ENCODE peak calls at places on chromosome X, in six cellular contexts. A is uterus, X is heart left ventricle, B is transverse colon, I is foreskin keratinocyte, O is breast epithelium. N is an unnamed sample.

GRCh38 chrX:148784137-148784536 is 283.7 kb downstream of the AFF2 start:
- DNase-seq in A (no peak), X (no peak), B (no peak), I (no peak), O (no peak), N (no peak)

GRCh38 chrX:11664211-11664888 is 1.4 kb downstream of the ARHGAP6 start:
- DNase-seq in A (peak; percentile 28), X (no peak), B (no peak), I (no peak), O (no peak), N (no peak)

GRCh38 chrX:107716045-107716684 is 59.4 kb downstream of the TSC22D3 start:
- DNase-seq in A (no peak), X (peak; percentile 36), B (peak; percentile 28), I (no peak), O (no peak), N (peak; percentile 9)

GRCh38 chrX:22057667-22058066 is 25.5 kb downstream of the PHEX start:
- DNase-seq in A (no peak), X (no peak), B (no peak), I (no peak), O (no peak), N (no peak)

GRCh38 chrX:64975491-64975890 is 759 bp downstream of the ZC4H2 start:
- DNase-seq in A (peak; percentile 17), X (peak; percentile 5), B (peak; percentile 26), I (peak; percentile 19), O (no peak), N (peak; percentile 42)

GRCh38 chrX:38375888-38376287 is 23.5 kb downstream of the OTC start:
- DNase-seq in A (no peak), X (no peak), B (no peak), I (peak; percentile 5), O (no peak), N (no peak)

GRCh38 chrX:54181196-54181953 is 1.7 kb downstream of the FAM120C start:
- DNase-seq in A (no peak), X (no peak), B (no peak), I (peak; percentile 66), O (no peak), N (no peak)

GRCh38 chrX:72003811-72004750 is 93.4 kb downstream of the NHSL2 start:
- DNase-seq in A (no peak), X (peak; percentile 58), B (no peak), I (no peak), O (no peak), N (no peak)

GRCh38 chrX:86348669-86349068 is 200.4 kb downstream of the DACH2 start:
- DNase-seq in A (no peak), X (no peak), B (no peak), I (no peak), O (no peak), N (no peak)

GRCh38 chrX:9770319-9770718 is 4.7 kb upstream of the GPR143 start:
- DNase-seq in A (no peak), X (no peak), B (no peak), I (peak; percentile 51), O (no peak), N (no peak)

GRCh38 chrX:10189317-10190268 is 32.8 kb downstream of the CLCN4 start:
- DNase-seq in A (peak; percentile 77), X (peak; percentile 52), B (peak; percentile 79), I (peak; percentile 20), O (peak; percentile 56), N (peak; percentile 84)

GRCh38 chrX:100946521-100946920 is 17.8 kb upstream of the XKRX start:
- DNase-seq in A (no peak), X (no peak), B (no peak), I (no peak), O (no peak), N (no peak)

GRCh38 chrX:56746996-56747395 is 18.0 kb downstream of the NBDY start:
- DNase-seq in A (no peak), X (no peak), B (no peak), I (peak; percentile 80), O (no peak), N (no peak)

GRCh38 chrX:84339507-84340364 is 151.7 kb upstream of the RPS6KA6 start:
- DNase-seq in A (no peak), X (no peak), B (no peak), I (no peak), O (no peak), N (no peak)

GRCh38 chrX:14963447-14964236 is 90.4 kb downstream of the MOSPD2 start:
- DNase-seq in A (no peak), X (no peak), B (no peak), I (peak; percentile 80), O (no peak), N (no peak)

GRCh38 chrX:40719218-40719617 is 16.1 kb downstream of the MED14 start:
- DNase-seq in A (no peak), X (no peak), B (no peak), I (peak; percentile 78), O (no peak), N (no peak)

GRCh38 chrX:48068096-48068887 is 3.1 kb downstream of the ZNF630 start:
- DNase-seq in A (no peak), X (no peak), B (no peak), I (no peak), O (no peak), N (no peak)

GRCh38 chrX:48071986-48072605 is 656 bp upstream of the ZNF630 start:
- DNase-seq in A (no peak), X (no peak), B (no peak), I (no peak), O (no peak), N (no peak)

GRCh38 chrX:48076343-48076742 is 4.9 kb upstream of the ZNF630 start:
- DNase-seq in A (no peak), X (no peak), B (no peak), I (no peak), O (no peak), N (no peak)

DNA sequence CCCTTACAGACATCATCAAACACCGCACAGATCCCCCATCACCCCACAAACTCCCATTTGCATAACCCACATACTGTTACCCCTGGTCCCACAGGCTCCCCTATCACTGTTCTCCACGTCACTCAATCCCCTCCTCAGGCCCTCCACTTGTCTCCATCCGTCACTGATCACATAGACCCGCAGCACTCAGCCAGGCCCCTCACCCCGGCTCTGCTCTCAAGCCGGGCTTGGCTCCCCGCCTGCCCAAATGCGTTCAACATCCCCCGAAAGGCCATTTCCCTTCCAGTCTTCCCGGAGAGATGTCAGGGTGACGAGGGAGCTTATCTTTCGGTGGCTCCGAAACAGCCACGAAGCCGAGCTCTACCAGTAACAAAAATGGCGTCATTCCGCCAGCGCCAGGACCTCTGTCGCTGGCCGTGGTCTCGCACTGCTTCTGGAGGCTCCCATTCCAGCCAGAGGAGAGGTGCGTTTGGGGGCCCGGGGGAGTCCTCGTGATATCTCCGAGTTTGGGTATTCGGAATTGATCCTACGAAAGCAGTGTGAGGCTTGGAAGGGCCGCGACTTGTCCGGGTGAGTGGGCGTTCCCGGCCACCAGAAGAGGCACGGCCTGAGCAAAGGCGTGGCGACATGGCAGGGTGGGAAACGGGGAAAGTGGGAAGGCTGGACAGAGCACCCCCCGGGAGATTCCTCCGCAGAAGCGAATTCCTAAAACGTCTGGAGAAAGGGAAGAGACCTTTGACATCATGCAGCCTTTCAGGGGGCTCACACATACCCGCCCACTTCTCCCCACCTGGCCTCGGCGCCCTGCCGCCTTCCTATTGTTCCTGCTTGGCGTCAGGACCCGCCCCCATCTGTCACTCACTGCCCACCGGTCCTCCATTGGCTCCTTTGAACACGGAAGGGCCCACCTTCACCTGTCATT is at the start of gene ZNF630:
- DNase-seq in A (peak; percentile 79), X (peak; percentile 76), B (peak; percentile 85), I (peak; percentile 53), O (peak; percentile 68), N (peak; percentile 57)
- H3K27ac ChIP-seq in A (peak within 1 kb of the TSS; percentile 85), X (peak within 1 kb of the TSS; percentile 82), B (peak within 1 kb of the TSS; percentile 86), I (peak within 1 kb of the TSS; percentile 57), O (peak within 1 kb of the TSS; percentile 84), N (peak within 1 kb of the TSS; percentile 60)

GRCh38 chrX:24607616-24608015 is 39.5 kb downstream of the PCYT1B start:
- DNase-seq in A (no peak), X (no peak), B (no peak), I (no peak), O (no peak), N (no peak)

GRCh38 chrX:24610540-24610939 is 36.6 kb downstream of the PCYT1B start:
- DNase-seq in A (no peak), X (no peak), B (no peak), I (no peak), O (no peak), N (no peak)
- H3K27ac ChIP-seq in A (no peak overlapping the region), X (no peak overlapping the region), B (no peak overlapping the region), I (no peak overlapping the region), O (no peak overlapping the region), N (no peak overlapping the region)

DNA sequence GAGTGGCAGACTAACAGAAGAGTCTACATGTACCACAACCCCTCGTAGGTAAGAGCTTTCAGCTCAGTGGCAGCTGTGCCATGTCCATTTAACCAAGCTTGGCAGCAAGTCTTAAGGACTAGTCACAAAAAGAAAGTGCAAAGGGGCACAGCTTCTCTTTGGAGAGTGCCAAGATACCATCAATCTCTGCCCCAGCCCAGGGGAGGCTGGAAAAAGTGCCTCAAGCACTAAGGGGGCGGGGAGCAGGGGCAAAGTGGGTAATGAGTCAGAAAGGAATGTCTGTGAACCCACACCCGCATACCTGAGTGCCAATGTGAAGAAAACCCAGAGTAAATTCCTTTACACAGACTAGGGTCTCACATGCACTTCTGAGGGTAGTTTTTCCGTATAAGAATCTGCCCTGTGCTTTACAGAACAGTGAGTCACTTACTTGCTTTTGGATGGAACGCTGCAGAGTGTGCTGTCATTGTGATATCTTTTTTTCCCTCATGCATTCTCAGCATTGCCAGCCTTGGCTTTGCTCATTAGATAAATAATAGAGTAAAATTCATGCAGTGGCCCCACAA is 219.8 kb downstream of the ZNF674 start:
- DNase-seq in A (no peak), X (no peak), B (no peak), I (peak; percentile 95), O (no peak), N (no peak)
- H3K27ac ChIP-seq in A (no peak overlapping the region), X (no peak overlapping the region), B (no peak overlapping the region), I (peak overlapping the region; percentile 100), O (peak overlapping the region; percentile 76), N (no peak overlapping the region)

GRCh38 chrX:20514358-20514757 is 247.6 kb upstream of the RPS6KA3 start:
- DNase-seq in A (no peak), X (no peak), B (no peak), I (peak; percentile 64), O (no peak), N (no peak)
- H3K27ac ChIP-seq in A (no peak overlapping the region), X (no peak overlapping the region), B (no peak overlapping the region), I (no peak overlapping the region), O (no peak overlapping the region), N (no peak overlapping the region)

N was measured in substantia nigra.